ENCODE peak calls at places on chromosomes 2 and 18, in six cellular contexts. One of them, this sample, is unnamed.

GRCh38 chr2:178238750-178239149 is 44.4 kb downstream of the OSBPL6 start:
- DNase-seq in iPS DF 6.9: no peak
- DNase-seq in MM.1S: no peak
- DNase-seq in upper lobe of left lung: no peak
- DNase-seq in fibroblast of the aortic adventitia: no peak
- DNase-seq in CD8-positive, alpha-beta T cell: no peak
- DNase-seq in this sample: no peak

GRCh38 chr2:23606968-23607367 is 222.0 kb downstream of the KLHL29 start:
- DNase-seq in upper lobe of left lung: no peak
- DNase-seq in CD8-positive, alpha-beta T cell: no peak
- DNase-seq in MM.1S: no peak
- DNase-seq in fibroblast of the aortic adventitia: peak
- DNase-seq in iPS DF 6.9: no peak
- DNase-seq in this sample: no peak

GRCh38 chr18:48037481-48038271 is 107.2 kb upstream of the SMAD2 start:
- DNase-seq in fibroblast of the aortic adventitia: no peak
- DNase-seq in MM.1S: no peak
- DNase-seq in upper lobe of left lung: peak
- DNase-seq in iPS DF 6.9: no peak
- DNase-seq in CD8-positive, alpha-beta T cell: no peak
- DNase-seq in this sample: peak

GRCh38 chr2:209526541-209526940 is 102.7 kb downstream of the MAP2 start:
- DNase-seq in MM.1S: peak
- DNase-seq in iPS DF 6.9: no peak
- DNase-seq in upper lobe of left lung: no peak
- DNase-seq in fibroblast of the aortic adventitia: peak
- DNase-seq in CD8-positive, alpha-beta T cell: no peak
- DNase-seq in this sample: no peak

GRCh38 chr18:10081477-10081876 is 167.7 kb downstream of the VAPA start:
- DNase-seq in iPS DF 6.9: no peak
- DNase-seq in CD8-positive, alpha-beta T cell: no peak
- DNase-seq in upper lobe of left lung: no peak
- DNase-seq in fibroblast of the aortic adventitia: peak
- DNase-seq in MM.1S: no peak
- DNase-seq in this sample: no peak

GRCh38 chr2:241234962-241235361 is 46.5 kb downstream of the ANO7 start:
- DNase-seq in iPS DF 6.9: no peak
- DNase-seq in CD8-positive, alpha-beta T cell: no peak
- DNase-seq in MM.1S: no peak
- DNase-seq in upper lobe of left lung: no peak
- DNase-seq in fibroblast of the aortic adventitia: no peak
- DNase-seq in this sample: no peak

GRCh38 chr2:144835634-144836351 is 315.9 kb upstream of the ZEB2 start:
- DNase-seq in MM.1S: no peak
- DNase-seq in fibroblast of the aortic adventitia: peak
- DNase-seq in upper lobe of left lung: no peak
- DNase-seq in CD8-positive, alpha-beta T cell: no peak
- DNase-seq in iPS DF 6.9: no peak
- DNase-seq in this sample: no peak

GRCh38 chr18:41579185-41579584 is 375.8 kb upstream of the PIK3C3 start:
- DNase-seq in MM.1S: no peak
- DNase-seq in fibroblast of the aortic adventitia: no peak
- DNase-seq in iPS DF 6.9: no peak
- DNase-seq in CD8-positive, alpha-beta T cell: no peak
- DNase-seq in upper lobe of left lung: no peak
- DNase-seq in this sample: no peak

GRCh38 chr18:59719533-59720325 is 22.5 kb upstream of the CCBE1 start:
- DNase-seq in iPS DF 6.9: no peak
- DNase-seq in MM.1S: no peak
- DNase-seq in CD8-positive, alpha-beta T cell: no peak
- DNase-seq in upper lobe of left lung: no peak
- DNase-seq in fibroblast of the aortic adventitia: peak
- DNase-seq in this sample: no peak

GRCh38 chr18:35084494-35085449 is 43.6 kb downstream of the MAPRE2 start:
- DNase-seq in upper lobe of left lung: no peak
- DNase-seq in MM.1S: no peak
- DNase-seq in iPS DF 6.9: no peak
- DNase-seq in fibroblast of the aortic adventitia: no peak
- DNase-seq in CD8-positive, alpha-beta T cell: no peak
- DNase-seq in this sample: no peak

GRCh38 chr2:73962798-73963197 is 21.9 kb upstream of the TET3 start:
- DNase-seq in fibroblast of the aortic adventitia: no peak
- DNase-seq in upper lobe of left lung: no peak
- DNase-seq in MM.1S: no peak
- DNase-seq in CD8-positive, alpha-beta T cell: no peak
- DNase-seq in iPS DF 6.9: no peak
- DNase-seq in this sample: no peak
- H3K4me3 ChIP-seq in fibroblast of the aortic adventitia: no peak
- H3K4me3 ChIP-seq in upper lobe of left lung: no peak
- H3K4me3 ChIP-seq in MM.1S: no peak
- H3K4me3 ChIP-seq in CD8-positive, alpha-beta T cell: no peak
- H3K4me3 ChIP-seq in iPS DF 6.9: no peak
- H3K4me3 ChIP-seq in this sample: no peak

GRCh38 chr2:197431858-197432257 is 3.0 kb downstream of the SF3B1 start:
- DNase-seq in iPS DF 6.9: no peak
- DNase-seq in MM.1S: no peak
- DNase-seq in fibroblast of the aortic adventitia: no peak
- DNase-seq in upper lobe of left lung: no peak
- DNase-seq in CD8-positive, alpha-beta T cell: no peak
- DNase-seq in this sample: no peak
- H3K4me3 ChIP-seq in iPS DF 6.9: no peak
- H3K4me3 ChIP-seq in MM.1S: no peak
- H3K4me3 ChIP-seq in fibroblast of the aortic adventitia: no peak
- H3K4me3 ChIP-seq in upper lobe of left lung: no peak
- H3K4me3 ChIP-seq in CD8-positive, alpha-beta T cell: peak
- H3K4me3 ChIP-seq in this sample: no peak

DNA sequence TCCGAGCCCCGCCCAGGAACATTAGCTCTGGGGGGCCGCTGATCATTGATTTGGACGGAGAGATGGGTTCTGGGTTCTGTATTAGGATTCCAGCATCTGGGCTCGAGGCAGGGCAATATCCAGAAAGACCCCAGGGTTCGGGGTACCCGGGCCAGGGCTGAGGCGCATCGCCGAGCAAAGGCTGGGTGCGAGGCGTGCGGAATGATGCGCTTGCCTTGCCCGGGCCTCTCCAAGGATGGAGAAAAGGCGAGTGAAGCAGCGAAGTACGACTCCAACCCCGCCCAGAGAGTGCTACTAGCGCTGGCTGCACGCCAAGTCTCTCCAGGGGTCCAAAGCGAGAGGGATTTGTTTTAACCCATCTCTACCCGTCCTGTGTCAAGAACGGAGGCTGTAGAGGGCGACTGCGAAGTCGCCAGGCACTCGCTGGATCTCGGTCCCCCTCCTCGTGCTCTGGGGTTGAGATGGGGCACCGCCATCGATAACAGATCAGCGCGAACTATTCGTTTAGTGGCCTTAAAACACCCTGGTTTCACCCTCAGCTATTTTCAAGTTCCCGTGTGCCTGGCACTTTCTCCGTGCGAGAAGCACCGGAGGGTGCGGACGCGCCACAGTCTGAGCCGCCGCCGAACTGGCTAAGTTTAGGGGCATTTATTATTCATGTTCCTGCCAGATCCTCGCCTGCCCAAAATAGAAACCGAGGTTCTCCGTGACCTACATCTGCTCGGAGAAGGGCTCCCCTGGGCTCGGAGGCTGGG is 1.9 kb downstream of the ADCYAP1 start:
- DNase-seq in MM.1S: no peak
- DNase-seq in CD8-positive, alpha-beta T cell: no peak
- DNase-seq in upper lobe of left lung: no peak
- DNase-seq in fibroblast of the aortic adventitia: peak
- DNase-seq in iPS DF 6.9: no peak
- DNase-seq in this sample: no peak
- H3K4me3 ChIP-seq in MM.1S: no peak
- H3K4me3 ChIP-seq in CD8-positive, alpha-beta T cell: no peak
- H3K4me3 ChIP-seq in upper lobe of left lung: no peak
- H3K4me3 ChIP-seq in fibroblast of the aortic adventitia: peak
- H3K4me3 ChIP-seq in iPS DF 6.9: peak
- H3K4me3 ChIP-seq in this sample: peak

GRCh38 chr2:24993797-24994196 is 22.0 kb upstream of the DNAJC27 start:
- DNase-seq in MM.1S: no peak
- DNase-seq in CD8-positive, alpha-beta T cell: no peak
- DNase-seq in iPS DF 6.9: no peak
- DNase-seq in upper lobe of left lung: no peak
- DNase-seq in fibroblast of the aortic adventitia: peak
- DNase-seq in this sample: no peak

DNA sequence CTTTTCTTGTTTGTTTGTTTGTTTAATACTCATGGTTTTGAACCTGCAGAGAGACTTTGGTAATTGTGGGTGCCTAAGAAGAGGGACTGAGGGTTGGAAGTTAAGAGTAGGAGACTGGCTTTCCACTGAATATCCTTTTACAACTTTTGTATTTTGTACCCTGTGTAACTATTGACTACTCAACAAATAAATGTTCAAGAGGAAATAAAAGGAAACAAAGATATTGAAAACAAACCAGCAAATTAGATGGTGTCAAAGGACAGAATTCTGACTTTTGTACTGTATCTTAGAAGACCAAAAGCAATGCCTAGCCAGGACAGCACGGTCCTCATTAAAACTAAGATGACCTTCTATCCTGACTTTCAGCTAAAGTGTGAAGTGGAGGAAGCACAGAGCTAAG is 22.6 kb upstream of the DNAJC27 start:
- DNase-seq in MM.1S: no peak
- DNase-seq in CD8-positive, alpha-beta T cell: no peak
- DNase-seq in iPS DF 6.9: no peak
- DNase-seq in fibroblast of the aortic adventitia: no peak
- DNase-seq in upper lobe of left lung: no peak
- DNase-seq in this sample: no peak
- H3K4me3 ChIP-seq in MM.1S: no peak
- H3K4me3 ChIP-seq in CD8-positive, alpha-beta T cell: no peak
- H3K4me3 ChIP-seq in iPS DF 6.9: no peak
- H3K4me3 ChIP-seq in fibroblast of the aortic adventitia: no peak
- H3K4me3 ChIP-seq in upper lobe of left lung: no peak
- H3K4me3 ChIP-seq in this sample: no peak